ENCODE peak calls at places on chromosome 18, in eight cellular contexts. D, Y, O, A, L, K, Q and C are unnamed samples.

GRCh38 chr18:7325126-7325430 is 94.2 kb downstream of the LRRC30 start:
- DNase-seq in D (peak), L (no peak), Q (no peak), Y (no peak), A (no peak), O (no peak), K (no peak), C (peak)

GRCh38 chr18:35343488-35343935 is 708 bp downstream of the ZNF24 start:
- DNase-seq in A (no peak), Y (no peak), D (no peak), L (peak), O (no peak), Q (no peak), K (no peak), C (no peak)

GRCh38 chr18:22545091-22545795 is 127.5 kb upstream of the CTAGE1 start:
- DNase-seq in A (no peak), Y (no peak), D (no peak), K (no peak), Q (no peak), L (no peak), O (no peak), C (no peak)

GRCh38 chr18:70555046-70555445 is 266.2 kb downstream of the SOCS6 start:
- DNase-seq in K (no peak), Y (no peak), Q (no peak), O (no peak), D (no peak), L (no peak), A (no peak), C (no peak)

GRCh38 chr18:46073474-46074331 is 1.6 kb upstream of the PSTPIP2 start:
- DNase-seq in D (peak), Q (no peak), Y (no peak), A (peak), K (peak), O (peak), L (peak), C (peak)

GRCh38 chr18:53757346-53757745 is 467.1 kb downstream of the MBD2 start:
- DNase-seq in O (no peak), K (no peak), Q (no peak), D (no peak), A (no peak), Y (no peak), L (no peak), C (peak)

GRCh38 chr18:59155140-59155539 is 15.5 kb downstream of the SEC11C start:
- DNase-seq in A (no peak), D (no peak), L (peak), O (peak), Y (no peak), K (no peak), Q (no peak), C (no peak)

GRCh38 chr18:57983472-57983871 is 60.6 kb upstream of the NEDD4L start:
- DNase-seq in Y (no peak), O (no peak), Q (no peak), K (no peak), A (no peak), D (no peak), L (no peak), C (no peak)

GRCh38 chr18:37649416-37649815 is 83.8 kb upstream of the CELF4 start:
- DNase-seq in Q (no peak), O (no peak), A (no peak), L (no peak), Y (no peak), K (no peak), D (no peak), C (no peak)

GRCh38 chr18:61531182-61531581 is 198.0 kb downstream of the CDH20 start:
- DNase-seq in Q (no peak), Y (no peak), A (no peak), D (no peak), K (no peak), O (no peak), L (peak), C (no peak)

GRCh38 chr18:59051470-59052165 is 88.1 kb upstream of the SEC11C start:
- DNase-seq in K (no peak), A (no peak), Y (no peak), L (peak), D (no peak), Q (no peak), O (no peak), C (no peak)

GRCh38 chr18:58481321-58482180 is 147.3 kb downstream of the ALPK2 start:
- DNase-seq in D (no peak), Y (no peak), K (no peak), O (no peak), A (no peak), Q (no peak), L (no peak), C (no peak)

GRCh38 chr18:30177056-30177455 is 865.5 kb downstream of the DSC3 start:
- DNase-seq in L (no peak), A (peak), Y (no peak), O (no peak), D (no peak), Q (no peak), K (no peak), C (peak)

GRCh38 chr18:43965691-43966090 is 688.4 kb upstream of the SYT4 start:
- DNase-seq in Q (no peak), A (no peak), L (peak), D (no peak), Y (no peak), K (no peak), O (peak), C (no peak)

GRCh38 chr18:37546023-37546537 is 19.5 kb downstream of the CELF4 start:
- DNase-seq in Q (no peak), O (no peak), Y (no peak), L (no peak), K (no peak), D (no peak), A (no peak), C (no peak)

GRCh38 chr18:35905436-35905835 is 67.0 kb upstream of the RMP24 start:
- DNase-seq in K (no peak), Q (no peak), Y (no peak), D (no peak), L (no peak), A (no peak), O (no peak), C (no peak)

GRCh38 chr18:77321823-77322805 is 72.5 kb downstream of the GALR1 start:
- DNase-seq in D (no peak), L (no peak), K (no peak), O (no peak), Q (no peak), Y (no peak), A (no peak), C (no peak)

GRCh38 chr18:43875496-43875895 is 598.2 kb upstream of the SYT4 start:
- DNase-seq in L (peak), K (no peak), A (no peak), Y (no peak), D (no peak), O (no peak), Q (no peak), C (no peak)

GRCh38 chr18:65817178-65817577 is 66.4 kb downstream of the CDH7 start:
- DNase-seq in Q (no peak), L (no peak), Y (no peak), K (no peak), A (peak), D (no peak), O (no peak), C (no peak)

GRCh38 chr18:39318008-39318407 is 1752.4 kb upstream of the CELF4 start:
- DNase-seq in K (peak), D (no peak), Q (no peak), O (no peak), A (no peak), L (no peak), Y (no peak), C (no peak)

GRCh38 chr18:54690198-54690597 is 99.2 kb downstream of the DYNAP start:
- DNase-seq in O (peak), A (no peak), K (no peak), L (peak), Q (no peak), D (peak), Y (no peak), C (no peak)

GRCh38 chr18:36493349-36494281 is 196.1 kb downstream of the FHOD3 start:
- DNase-seq in Q (no peak), O (peak), A (peak), Y (peak), L (no peak), D (no peak), K (no peak), C (no peak)

GRCh38 chr18:3151379-3152264 is 68.1 kb downstream of the MYOM1 start:
- DNase-seq in Q (no peak), K (peak), O (peak), A (peak), D (peak), L (peak), Y (no peak), C (peak)

GRCh38 chr18:26544459-26544858 is 3.9 kb downstream of the KCTD1 start:
- DNase-seq in D (no peak), Y (no peak), Q (no peak), L (no peak), K (no peak), A (no peak), O (no peak), C (no peak)

GRCh38 chr18:45687617-45688016 is 36.4 kb upstream of the SLC14A1 start:
- DNase-seq in A (no peak), Q (no peak), Y (no peak), O (no peak), L (no peak), K (peak), D (no peak), C (no peak)

GRCh38 chr18:36470896-36471295 is 173.4 kb downstream of the FHOD3 start:
- DNase-seq in O (no peak), Q (no peak), K (no peak), L (no peak), D (no peak), Y (no peak), A (no peak), C (no peak)

GRCh38 chr18:58314284-58314683 is 270.3 kb downstream of the NEDD4L start:
- DNase-seq in D (peak), L (peak), O (peak), K (no peak), A (peak), Q (no peak), Y (no peak), C (peak)

GRCh38 chr18:29163596-29163995 is 986.7 kb upstream of the CDH2 start:
- DNase-seq in L (no peak), D (no peak), Y (no peak), A (no peak), K (no peak), Q (no peak), O (no peak), C (no peak)

GRCh38 chr18:2316686-2317308 is 254.5 kb downstream of the METTL4 start:
- DNase-seq in A (no peak), D (peak), Q (no peak), L (no peak), Y (no peak), O (no peak), K (no peak), C (no peak)

GRCh38 chr18:60053747-60054304 is 154.0 kb downstream of the PMAIP1 start:
- DNase-seq in A (peak), Y (peak), K (no peak), O (peak), L (peak), D (peak), Q (peak), C (peak)

GRCh38 chr18:4068552-4069158 is 386.5 kb downstream of the DLGAP1 start:
- DNase-seq in Y (peak), D (peak), L (peak), K (peak), A (peak), Q (peak), O (peak), C (peak)

GRCh38 chr18:52677991-52678390 is 338.0 kb downstream of the DCC start:
- DNase-seq in A (no peak), O (no peak), Q (no peak), Y (no peak), D (no peak), K (no peak), L (no peak), C (no peak)

GRCh38 chr18:8744656-8745055 is 39.3 kb downstream of the MTCL1 start:
- DNase-seq in A (no peak), O (peak), Q (no peak), L (no peak), D (no peak), Y (no peak), K (no peak), C (no peak)

DNA sequence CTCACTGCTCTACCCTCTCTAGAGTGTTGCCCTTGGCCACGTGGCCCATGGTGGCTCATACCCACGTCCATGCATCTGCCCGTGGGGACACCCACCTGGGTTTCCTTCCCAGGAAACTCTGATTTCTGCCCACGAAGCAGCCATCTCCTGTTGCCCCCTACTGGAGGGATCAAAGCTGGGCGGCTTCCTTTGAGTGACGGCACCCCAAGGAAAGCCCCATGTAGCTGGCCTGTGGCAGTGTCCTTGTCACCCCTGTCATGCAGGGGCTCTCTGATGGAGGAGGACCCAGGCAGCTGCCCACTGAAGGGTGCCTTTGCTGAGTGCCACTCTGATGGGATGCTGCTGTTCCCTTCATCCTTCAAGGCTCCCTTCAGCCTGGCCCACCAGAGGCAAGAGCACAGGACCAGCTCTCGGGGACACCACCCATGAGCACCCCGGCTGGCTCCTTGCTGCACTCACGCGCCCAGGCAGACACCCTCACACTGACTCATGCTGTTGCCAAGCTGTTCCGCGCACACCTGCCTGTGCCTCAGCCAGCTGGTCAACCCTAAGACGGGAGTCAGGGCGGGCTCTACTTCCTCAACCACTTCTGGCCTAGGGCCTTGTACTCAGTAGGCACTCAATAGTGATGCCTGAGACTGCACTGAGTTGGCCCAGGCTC is 101.1 kb downstream of the CTIF start:
- DNase-seq in Y (no peak), Q (no peak), D (no peak), L (no peak), K (no peak), A (no peak), O (no peak), C (no peak)
- H3K9ac ChIP-seq in Y (no peak), Q (no peak), D (no peak), L (no peak), K (no peak), A (no peak), O (no peak), C (no peak)

GRCh38 chr18:23882616-23883276 is 131.8 kb upstream of the TTC39C start:
- DNase-seq in O (no peak), Y (no peak), D (no peak), A (no peak), L (no peak), K (no peak), Q (no peak), C (no peak)

GRCh38 chr18:23887035-23887434 is 127.5 kb upstream of the TTC39C start:
- DNase-seq in K (no peak), D (no peak), Q (no peak), A (no peak), O (no peak), L (no peak), Y (no peak), C (no peak)

GRCh38 chr18:23883277-23883790 is 131.2 kb upstream of the TTC39C start:
- DNase-seq in A (no peak), D (no peak), Q (no peak), K (no peak), L (no peak), O (peak), Y (no peak), C (no peak)

GRCh38 chr18:23885750-23886149 is 128.8 kb upstream of the TTC39C start:
- DNase-seq in Y (no peak), Q (no peak), O (no peak), A (peak), D (no peak), L (no peak), K (no peak), C (no peak)

DNA sequence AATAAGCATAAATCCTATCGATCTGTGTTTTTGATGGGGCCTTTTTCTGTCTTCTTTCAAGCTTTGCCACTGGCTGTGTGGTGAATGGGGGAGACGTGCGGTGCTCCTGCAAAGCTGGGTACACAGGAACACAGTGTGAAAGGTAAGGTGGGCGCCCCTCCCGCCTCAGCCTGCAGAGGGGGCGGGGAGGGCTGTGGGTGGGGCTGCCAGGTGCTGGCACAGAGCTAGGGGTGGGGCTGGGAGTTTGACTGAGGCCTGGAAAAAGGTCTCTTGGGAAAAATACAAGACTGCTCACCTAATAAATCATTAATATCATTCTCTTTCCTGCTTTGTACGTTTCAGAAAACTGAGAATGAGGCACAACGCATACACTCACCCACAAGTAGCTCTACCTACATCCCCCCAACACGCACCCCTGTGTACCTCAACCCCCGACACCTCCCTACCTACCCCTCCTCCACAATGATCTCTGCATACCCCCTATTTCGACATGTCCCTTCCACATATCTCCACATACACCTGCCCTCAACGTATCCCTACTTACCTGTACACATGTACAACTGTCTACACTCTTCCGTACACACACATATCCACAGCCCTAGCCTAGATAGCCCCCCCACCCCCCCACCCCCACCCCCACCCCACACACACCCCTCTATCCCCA is 129.7 kb upstream of the TTC39C start:
- DNase-seq in K (no peak), L (no peak), O (no peak), Q (no peak), Y (peak), A (no peak), D (no peak), C (no peak)
- H3K9ac ChIP-seq in K (no peak), L (no peak), O (no peak), Q (no peak), Y (no peak), A (no peak), D (no peak), C (no peak)

GRCh38 chr18:63579643-63580042 is 7.5 kb upstream of the SERPINB13 start:
- DNase-seq in K (no peak), Q (no peak), D (no peak), Y (no peak), O (no peak), L (no peak), A (no peak), C (no peak)
- H3K9ac ChIP-seq in K (no peak), Q (no peak), D (no peak), Y (no peak), O (no peak), L (no peak), A (no peak), C (no peak)

GRCh38 chr18:78813898-78814297 is 165.7 kb upstream of the SALL3 start:
- DNase-seq in Y (no peak), Q (no peak), A (no peak), L (no peak), D (no peak), K (no peak), O (no peak), C (no peak)

GRCh38 chr18:78816114-78816513 is 163.5 kb upstream of the SALL3 start:
- DNase-seq in L (no peak), A (no peak), D (no peak), Y (no peak), O (no peak), K (no peak), Q (no peak), C (no peak)

GRCh38 chr18:78813156-78813555 is 166.5 kb upstream of the SALL3 start:
- DNase-seq in A (no peak), L (no peak), Y (peak), Q (no peak), K (no peak), O (no peak), D (no peak), C (no peak)

GRCh38 chr18:78814321-78814720 is 165.3 kb upstream of the SALL3 start:
- DNase-seq in D (no peak), Q (no peak), K (no peak), A (peak), O (no peak), Y (peak), L (no peak), C (no peak)

GRCh38 chr18:78814766-78815165 is 164.9 kb upstream of the SALL3 start:
- DNase-seq in Y (no peak), L (no peak), O (no peak), A (no peak), K (no peak), D (no peak), Q (no peak), C (no peak)
- H3K9ac ChIP-seq in Y (no peak), L (no peak), O (no peak), A (no peak), K (no peak), D (no peak), Q (no peak), C (no peak)

GRCh38 chr18:12296457-12296856 is 11.6 kb upstream of the TUBB6 start:
- DNase-seq in Q (no peak), L (no peak), D (peak), O (no peak), Y (no peak), K (no peak), A (no peak), C (peak)
- H3K9ac ChIP-seq in Q (no peak), L (no peak), D (no peak), O (no peak), Y (no peak), K (no peak), A (no peak), C (no peak)